ENCODE peak calls at places on chromosome 13, in eight cellular contexts. One of them, this sample, is unnamed.

GRCh38 chr13:62309904-62310303 is 894.3 kb upstream of the PCDH20 start:
- DNase-seq in upper lobe of right lung: no peak
- DNase-seq in GM10248: no peak
- DNase-seq in nephron progenitor cell: no peak
- DNase-seq in thyroid gland: no peak
- DNase-seq in fibroblast of lung: no peak
- DNase-seq in PC-3: no peak
- DNase-seq in ovary: no peak
- DNase-seq in this sample: no peak

GRCh38 chr13:20414475-20415287 is 111.0 kb downstream of the CRYL1 start:
- DNase-seq in upper lobe of right lung: no peak
- DNase-seq in GM10248: no peak
- DNase-seq in nephron progenitor cell: peak; percentile 18
- DNase-seq in thyroid gland: no peak
- DNase-seq in fibroblast of lung: no peak
- DNase-seq in PC-3: no peak
- DNase-seq in ovary: no peak
- DNase-seq in this sample: no peak

GRCh38 chr13:26679411-26679810 is 81.2 kb downstream of the GPR12 start:
- DNase-seq in upper lobe of right lung: no peak
- DNase-seq in GM10248: no peak
- DNase-seq in nephron progenitor cell: no peak
- DNase-seq in thyroid gland: no peak
- DNase-seq in fibroblast of lung: peak; percentile 61
- DNase-seq in PC-3: peak; percentile 10
- DNase-seq in ovary: no peak
- DNase-seq in this sample: no peak

GRCh38 chr13:43946281-43946680 is 66.6 kb downstream of the LACC1 start:
- DNase-seq in upper lobe of right lung: no peak
- DNase-seq in GM10248: no peak
- DNase-seq in nephron progenitor cell: no peak
- DNase-seq in thyroid gland: no peak
- DNase-seq in fibroblast of lung: no peak
- DNase-seq in PC-3: no peak
- DNase-seq in ovary: no peak
- DNase-seq in this sample: no peak

GRCh38 chr13:113411216-113412023 is 41.9 kb downstream of the ADPRHL1 start:
- DNase-seq in upper lobe of right lung: peak; percentile 62
- DNase-seq in GM10248: no peak
- DNase-seq in nephron progenitor cell: no peak
- DNase-seq in thyroid gland: no peak
- DNase-seq in fibroblast of lung: peak; percentile 97
- DNase-seq in PC-3: peak; percentile 86
- DNase-seq in ovary: no peak
- DNase-seq in this sample: no peak

GRCh38 chr13:114149774-114150740 is 17.6 kb upstream of the RASA3 start:
- DNase-seq in upper lobe of right lung: no peak
- DNase-seq in GM10248: no peak
- DNase-seq in nephron progenitor cell: no peak
- DNase-seq in thyroid gland: no peak
- DNase-seq in fibroblast of lung: no peak
- DNase-seq in PC-3: no peak
- DNase-seq in ovary: no peak
- DNase-seq in this sample: no peak

GRCh38 chr13:23707674-23708073 is 137.5 kb downstream of the TNFRSF19 start:
- DNase-seq in upper lobe of right lung: no peak
- DNase-seq in GM10248: no peak
- DNase-seq in nephron progenitor cell: no peak
- DNase-seq in thyroid gland: no peak
- DNase-seq in fibroblast of lung: peak; percentile 52
- DNase-seq in PC-3: peak; percentile 57
- DNase-seq in ovary: no peak
- DNase-seq in this sample: no peak

GRCh38 chr13:72696590-72696989 is 30.8 kb downstream of the MZT1 start:
- DNase-seq in upper lobe of right lung: no peak
- DNase-seq in GM10248: no peak
- DNase-seq in nephron progenitor cell: no peak
- DNase-seq in thyroid gland: no peak
- DNase-seq in fibroblast of lung: peak; percentile 55
- DNase-seq in PC-3: peak; percentile 46
- DNase-seq in ovary: no peak
- DNase-seq in this sample: no peak

GRCh38 chr13:40376296-40376849 is 290.1 kb downstream of the FOXO1 start:
- DNase-seq in upper lobe of right lung: no peak
- DNase-seq in GM10248: no peak
- DNase-seq in nephron progenitor cell: no peak
- DNase-seq in thyroid gland: no peak
- DNase-seq in fibroblast of lung: no peak
- DNase-seq in PC-3: no peak
- DNase-seq in ovary: no peak
- DNase-seq in this sample: no peak

GRCh38 chr13:86960876-86961275 is 710.3 kb upstream of the SLITRK5 start:
- DNase-seq in upper lobe of right lung: no peak
- DNase-seq in GM10248: no peak
- DNase-seq in nephron progenitor cell: no peak
- DNase-seq in thyroid gland: no peak
- DNase-seq in fibroblast of lung: peak; percentile 73
- DNase-seq in PC-3: peak; percentile 58
- DNase-seq in ovary: no peak
- DNase-seq in this sample: no peak

GRCh38 chr13:34577051-34577450 is 365.0 kb upstream of the NBEA start:
- DNase-seq in upper lobe of right lung: no peak
- DNase-seq in GM10248: no peak
- DNase-seq in nephron progenitor cell: no peak
- DNase-seq in thyroid gland: no peak
- DNase-seq in fibroblast of lung: no peak
- DNase-seq in PC-3: peak; percentile 8
- DNase-seq in ovary: no peak
- DNase-seq in this sample: no peak

GRCh38 chr13:108859202-108860012 is 230.0 kb downstream of the MYO16 start:
- DNase-seq in upper lobe of right lung: no peak
- DNase-seq in GM10248: no peak
- DNase-seq in nephron progenitor cell: no peak
- DNase-seq in thyroid gland: peak; percentile 30
- DNase-seq in fibroblast of lung: peak; percentile 74
- DNase-seq in PC-3: peak; percentile 30
- DNase-seq in ovary: no peak
- DNase-seq in this sample: no peak

GRCh38 chr13:69545500-69546025 is 562.1 kb upstream of the ATXN8OS start:
- DNase-seq in upper lobe of right lung: no peak
- DNase-seq in GM10248: no peak
- DNase-seq in nephron progenitor cell: no peak
- DNase-seq in thyroid gland: no peak
- DNase-seq in fibroblast of lung: no peak
- DNase-seq in PC-3: no peak
- DNase-seq in ovary: no peak
- DNase-seq in this sample: no peak

GRCh38 chr13:19634129-19634740 is 776 bp downstream of the MPHOSPH8 start:
- DNase-seq in upper lobe of right lung: no peak
- DNase-seq in GM10248: no peak
- DNase-seq in nephron progenitor cell: no peak
- DNase-seq in thyroid gland: peak; percentile 38
- DNase-seq in fibroblast of lung: peak; percentile 55
- DNase-seq in PC-3: peak; percentile 46
- DNase-seq in ovary: no peak
- DNase-seq in this sample: no peak

GRCh38 chr13:73870970-73871935 is 263.0 kb downstream of the KLF12 start:
- DNase-seq in upper lobe of right lung: no peak
- DNase-seq in GM10248: no peak
- DNase-seq in nephron progenitor cell: no peak
- DNase-seq in thyroid gland: no peak
- DNase-seq in fibroblast of lung: peak; percentile 83
- DNase-seq in PC-3: no peak
- DNase-seq in ovary: no peak
- DNase-seq in this sample: no peak

GRCh38 chr13:95641961-95642621 is 2.4 kb downstream of the DZIP1 start:
- DNase-seq in upper lobe of right lung: peak; percentile 69
- DNase-seq in GM10248: peak; percentile 19
- DNase-seq in nephron progenitor cell: peak; percentile 59
- DNase-seq in thyroid gland: peak; percentile 22
- DNase-seq in fibroblast of lung: peak; percentile 45
- DNase-seq in PC-3: no peak
- DNase-seq in ovary: peak; percentile 65
- DNase-seq in this sample: peak; percentile 34

GRCh38 chr13:77565635-77566034 is 30.1 kb downstream of the SCEL start:
- DNase-seq in upper lobe of right lung: no peak
- DNase-seq in GM10248: peak; percentile 34
- DNase-seq in nephron progenitor cell: no peak
- DNase-seq in thyroid gland: no peak
- DNase-seq in fibroblast of lung: peak; percentile 52
- DNase-seq in PC-3: peak; percentile 66
- DNase-seq in ovary: no peak
- DNase-seq in this sample: peak; percentile 45

GRCh38 chr13:25352230-25352629 is 19.5 kb upstream of the ATP8A2 start:
- DNase-seq in upper lobe of right lung: no peak
- DNase-seq in GM10248: no peak
- DNase-seq in nephron progenitor cell: no peak
- DNase-seq in thyroid gland: no peak
- DNase-seq in fibroblast of lung: no peak
- DNase-seq in PC-3: no peak
- DNase-seq in ovary: no peak
- DNase-seq in this sample: no peak
- TF ChIP-seq CTCF in upper lobe of right lung: no peak
- TF ChIP-seq CTCF in GM10248: no peak
- TF ChIP-seq CTCF in nephron progenitor cell: no peak
- TF ChIP-seq CTCF in thyroid gland: no peak
- TF ChIP-seq CTCF in fibroblast of lung: no peak
- TF ChIP-seq CTCF in PC-3: no peak
- TF ChIP-seq CTCF in ovary: no peak
- TF ChIP-seq CTCF in this sample: no peak

GRCh38 chr13:89831157-89831556 is 1516.3 kb upstream of the MIR17HG start:
- DNase-seq in upper lobe of right lung: no peak
- DNase-seq in GM10248: no peak
- DNase-seq in nephron progenitor cell: no peak
- DNase-seq in thyroid gland: no peak
- DNase-seq in fibroblast of lung: no peak
- DNase-seq in PC-3: no peak
- DNase-seq in ovary: no peak
- DNase-seq in this sample: no peak

GRCh38 chr13:89827552-89827951 is 1519.9 kb upstream of the MIR17HG start:
- DNase-seq in upper lobe of right lung: no peak
- DNase-seq in GM10248: no peak
- DNase-seq in nephron progenitor cell: no peak
- DNase-seq in thyroid gland: no peak
- DNase-seq in fibroblast of lung: peak; percentile 50
- DNase-seq in PC-3: no peak
- DNase-seq in ovary: no peak
- DNase-seq in this sample: no peak

DNA sequence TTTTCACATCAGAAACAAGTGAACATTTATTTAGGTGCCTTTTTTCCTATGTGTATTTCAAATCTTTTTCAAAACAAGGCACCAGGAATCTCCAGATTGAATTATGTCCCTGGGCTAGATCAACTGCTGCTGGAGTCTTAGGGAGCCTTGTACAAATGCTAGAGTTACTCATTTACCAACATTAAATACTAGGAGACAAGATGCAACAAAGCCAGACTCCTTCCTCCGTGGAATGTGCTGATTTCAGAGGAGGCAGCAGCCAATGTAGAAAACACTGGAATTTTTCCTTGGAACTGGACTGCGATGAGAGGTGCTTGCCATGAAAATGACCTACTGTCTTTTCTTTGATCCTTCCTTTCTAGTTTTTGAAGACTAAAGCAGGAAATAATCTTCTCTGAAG is 1514.7 kb upstream of the MIR17HG start:
- DNase-seq in upper lobe of right lung: no peak
- DNase-seq in GM10248: no peak
- DNase-seq in nephron progenitor cell: no peak
- DNase-seq in thyroid gland: no peak
- DNase-seq in fibroblast of lung: no peak
- DNase-seq in PC-3: no peak
- DNase-seq in ovary: no peak
- DNase-seq in this sample: no peak
- TF ChIP-seq CTCF in upper lobe of right lung: no peak
- TF ChIP-seq CTCF in GM10248: no peak
- TF ChIP-seq CTCF in nephron progenitor cell: no peak
- TF ChIP-seq CTCF in thyroid gland: no peak
- TF ChIP-seq CTCF in fibroblast of lung: no peak
- TF ChIP-seq CTCF in PC-3: no peak
- TF ChIP-seq CTCF in ovary: no peak
- TF ChIP-seq CTCF in this sample: no peak

DNA sequence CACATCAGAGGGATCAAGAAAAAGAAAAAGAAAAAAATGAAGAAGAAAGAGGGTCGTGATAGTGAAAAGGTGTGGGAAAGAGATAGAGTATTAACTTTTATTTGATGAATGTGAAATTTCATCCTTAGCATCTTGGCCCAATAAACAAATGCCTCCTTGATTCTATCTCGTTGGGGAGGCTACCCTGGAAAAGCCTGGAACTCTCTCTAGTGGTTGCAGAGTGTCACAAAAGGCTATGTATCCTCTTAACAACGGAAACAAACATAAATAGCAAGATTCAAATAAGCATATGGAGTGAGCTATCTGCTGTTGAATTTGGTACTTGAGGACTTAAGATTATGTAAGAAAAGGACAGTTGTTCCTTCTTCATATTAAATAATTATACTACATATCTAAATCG is 557.4 kb downstream of the DCT start:
- DNase-seq in upper lobe of right lung: no peak
- DNase-seq in GM10248: no peak
- DNase-seq in nephron progenitor cell: no peak
- DNase-seq in thyroid gland: no peak
- DNase-seq in fibroblast of lung: peak; percentile 12
- DNase-seq in PC-3: peak; percentile 10
- DNase-seq in ovary: no peak
- DNase-seq in this sample: no peak
- TF ChIP-seq CTCF in upper lobe of right lung: no peak
- TF ChIP-seq CTCF in GM10248: no peak
- TF ChIP-seq CTCF in nephron progenitor cell: no peak
- TF ChIP-seq CTCF in thyroid gland: no peak
- TF ChIP-seq CTCF in fibroblast of lung: peak; percentile 16
- TF ChIP-seq CTCF in PC-3: peak; percentile 34
- TF ChIP-seq CTCF in ovary: no peak
- TF ChIP-seq CTCF in this sample: no peak

DNA sequence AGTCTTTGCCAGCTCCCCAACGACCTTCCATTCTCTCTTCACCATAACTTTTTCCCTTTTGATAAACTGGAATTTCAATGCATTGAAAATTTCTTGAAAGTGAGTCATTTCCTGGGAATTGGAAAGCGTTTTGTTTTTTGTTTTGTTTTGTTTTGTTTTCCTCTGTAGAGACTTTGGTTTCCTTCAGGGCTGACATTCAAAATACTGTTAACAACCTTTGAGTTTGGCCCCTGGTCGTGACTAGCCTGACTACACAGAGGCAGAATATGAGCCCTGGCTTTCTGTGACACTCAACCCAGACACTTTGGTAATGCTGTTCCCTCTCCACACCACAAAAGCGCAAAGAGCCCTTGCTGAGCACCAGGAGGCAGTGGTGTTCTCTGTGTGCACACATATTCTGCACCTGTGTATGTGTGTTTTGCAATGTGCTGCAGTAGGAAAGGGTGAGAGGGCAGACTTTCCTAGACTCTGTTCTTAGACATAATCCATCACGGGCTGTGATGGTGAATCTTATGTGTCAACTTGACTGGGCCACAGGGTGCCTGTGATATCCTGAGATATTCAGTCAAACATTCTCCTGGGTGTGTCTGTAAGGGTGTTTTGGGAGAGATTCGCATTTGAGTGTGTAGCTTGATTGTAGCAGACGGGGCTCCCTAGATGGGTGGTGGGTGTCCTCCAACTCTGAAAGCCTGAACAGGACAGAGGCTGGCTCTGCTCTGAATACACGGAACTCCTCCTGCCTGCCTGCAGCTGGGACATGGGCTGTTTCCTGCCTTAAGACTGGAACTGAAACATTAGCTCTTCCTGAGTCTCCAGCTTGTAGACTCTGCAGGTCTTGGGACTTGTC is 29.5 kb upstream of the ANKRD10 start:
- DNase-seq in upper lobe of right lung: no peak
- DNase-seq in GM10248: peak; percentile 62
- DNase-seq in nephron progenitor cell: peak; percentile 21
- DNase-seq in thyroid gland: no peak
- DNase-seq in fibroblast of lung: peak; percentile 80
- DNase-seq in PC-3: peak; percentile 70
- DNase-seq in ovary: no peak
- DNase-seq in this sample: peak; percentile 77
- TF ChIP-seq CTCF in upper lobe of right lung: peak; percentile 55
- TF ChIP-seq CTCF in GM10248: peak; percentile 61
- TF ChIP-seq CTCF in nephron progenitor cell: peak; percentile 39
- TF ChIP-seq CTCF in thyroid gland: no peak
- TF ChIP-seq CTCF in fibroblast of lung: peak; percentile 92
- TF ChIP-seq CTCF in PC-3: peak; percentile 86
- TF ChIP-seq CTCF in ovary: peak; percentile 50
- TF ChIP-seq CTCF in this sample: peak; percentile 68